ENCODE peak calls at places on chromosomes 7 and 10, in six cellular contexts. One of them, this sample, is unnamed.

GRCh38 chr7:143229054-143229790 is 7.4 kb downstream of the TAS2R40 start:
- DNase-seq in choroid plexus epithelial cell: no peak
- DNase-seq in HCT116: no peak
- DNase-seq in AG10803: peak
- DNase-seq in ascending aorta: no peak
- DNase-seq in IMR-90: no peak
- DNase-seq in this sample: no peak

GRCh38 chr7:100516135-100516812 is 22.7 kb upstream of the AGFG2 start:
- DNase-seq in choroid plexus epithelial cell: peak
- DNase-seq in HCT116: no peak
- DNase-seq in AG10803: peak
- DNase-seq in ascending aorta: no peak
- DNase-seq in IMR-90: peak
- DNase-seq in this sample: no peak

GRCh38 chr7:77738871-77739270 is 42.6 kb downstream of the RSBN1L start:
- DNase-seq in choroid plexus epithelial cell: peak
- DNase-seq in HCT116: no peak
- DNase-seq in AG10803: peak
- DNase-seq in ascending aorta: no peak
- DNase-seq in IMR-90: peak
- DNase-seq in this sample: no peak

GRCh38 chr7:37815969-37816371 is 32.4 kb upstream of the NME8 start:
- DNase-seq in choroid plexus epithelial cell: no peak
- DNase-seq in HCT116: no peak
- DNase-seq in AG10803: no peak
- DNase-seq in ascending aorta: no peak
- DNase-seq in IMR-90: no peak
- DNase-seq in this sample: no peak

GRCh38 chr10:78459639-78460037 is 426.0 kb downstream of the RPS24 start:
- DNase-seq in choroid plexus epithelial cell: no peak
- DNase-seq in HCT116: no peak
- DNase-seq in AG10803: no peak
- DNase-seq in ascending aorta: no peak
- DNase-seq in IMR-90: no peak
- DNase-seq in this sample: no peak

GRCh38 chr10:71246591-71247143 is 34.3 kb downstream of the UNC5B start:
- DNase-seq in choroid plexus epithelial cell: no peak
- DNase-seq in HCT116: peak
- DNase-seq in AG10803: no peak
- DNase-seq in ascending aorta: no peak
- DNase-seq in IMR-90: no peak
- DNase-seq in this sample: no peak

GRCh38 chr7:27940341-27940740 is 200.4 kb downstream of the TAX1BP1 start:
- DNase-seq in choroid plexus epithelial cell: no peak
- DNase-seq in HCT116: no peak
- DNase-seq in AG10803: no peak
- DNase-seq in ascending aorta: no peak
- DNase-seq in IMR-90: no peak
- DNase-seq in this sample: no peak

GRCh38 chr7:98733036-98733435 is 116.0 kb downstream of the NPTX2 start:
- DNase-seq in choroid plexus epithelial cell: peak
- DNase-seq in HCT116: peak
- DNase-seq in AG10803: peak
- DNase-seq in ascending aorta: no peak
- DNase-seq in IMR-90: peak
- DNase-seq in this sample: no peak

GRCh38 chr7:128912281-128912680 is 1.8 kb upstream of the KCP start:
- DNase-seq in choroid plexus epithelial cell: no peak
- DNase-seq in HCT116: no peak
- DNase-seq in AG10803: no peak
- DNase-seq in ascending aorta: no peak
- DNase-seq in IMR-90: no peak
- DNase-seq in this sample: no peak

GRCh38 chr10:46526682-46527038 is 29.8 kb downstream of the GPRIN2 start:
- DNase-seq in choroid plexus epithelial cell: peak
- DNase-seq in HCT116: no peak
- DNase-seq in AG10803: no peak
- DNase-seq in ascending aorta: no peak
- DNase-seq in IMR-90: no peak
- DNase-seq in this sample: no peak

GRCh38 chr10:86127274-86127819 is 239.2 kb downstream of the GRID1 start:
- DNase-seq in choroid plexus epithelial cell: no peak
- DNase-seq in HCT116: no peak
- DNase-seq in AG10803: no peak
- DNase-seq in ascending aorta: no peak
- DNase-seq in IMR-90: no peak
- DNase-seq in this sample: no peak

GRCh38 chr7:296546-296945 is 6.6 kb downstream of the FOXL3 start:
- DNase-seq in choroid plexus epithelial cell: no peak
- DNase-seq in HCT116: no peak
- DNase-seq in AG10803: no peak
- DNase-seq in ascending aorta: no peak
- DNase-seq in IMR-90: no peak
- DNase-seq in this sample: no peak

GRCh38 chr7:98826811-98827231 is 43.0 kb downstream of the TMEM130 start:
- DNase-seq in choroid plexus epithelial cell: no peak
- DNase-seq in HCT116: no peak
- DNase-seq in AG10803: peak
- DNase-seq in ascending aorta: peak
- DNase-seq in IMR-90: no peak
- DNase-seq in this sample: peak

GRCh38 chr7:51451751-51452465 is 135.3 kb upstream of the COBL start:
- DNase-seq in choroid plexus epithelial cell: no peak
- DNase-seq in HCT116: no peak
- DNase-seq in AG10803: no peak
- DNase-seq in ascending aorta: no peak
- DNase-seq in IMR-90: no peak
- DNase-seq in this sample: no peak

GRCh38 chr7:123847868-123848267 is 2.9 kb downstream of the HYAL4 start:
- DNase-seq in choroid plexus epithelial cell: no peak
- DNase-seq in HCT116: no peak
- DNase-seq in AG10803: no peak
- DNase-seq in ascending aorta: no peak
- DNase-seq in IMR-90: no peak
- DNase-seq in this sample: no peak

GRCh38 chr10:64067859-64068258 is 546.7 kb downstream of the REEP3 start:
- DNase-seq in choroid plexus epithelial cell: no peak
- DNase-seq in HCT116: no peak
- DNase-seq in AG10803: no peak
- DNase-seq in ascending aorta: no peak
- DNase-seq in IMR-90: no peak
- DNase-seq in this sample: no peak

GRCh38 chr7:81457858-81458522 is 311.9 kb downstream of the HGF start:
- DNase-seq in choroid plexus epithelial cell: peak
- DNase-seq in HCT116: peak
- DNase-seq in AG10803: peak
- DNase-seq in ascending aorta: no peak
- DNase-seq in IMR-90: peak
- DNase-seq in this sample: no peak

GRCh38 chr7:94028768-94029167 is 24.6 kb upstream of the BET1 start:
- DNase-seq in choroid plexus epithelial cell: peak
- DNase-seq in HCT116: no peak
- DNase-seq in AG10803: peak
- DNase-seq in ascending aorta: no peak
- DNase-seq in IMR-90: peak
- DNase-seq in this sample: no peak

GRCh38 chr7:46207931-46208634 is 287.0 kb upstream of the IGFBP3 start:
- DNase-seq in choroid plexus epithelial cell: no peak
- DNase-seq in HCT116: no peak
- DNase-seq in AG10803: no peak
- DNase-seq in ascending aorta: no peak
- DNase-seq in IMR-90: no peak
- DNase-seq in this sample: no peak

GRCh38 chr10:112002191-112002590 is 181.4 kb downstream of the GPAM start:
- DNase-seq in choroid plexus epithelial cell: no peak
- DNase-seq in HCT116: no peak
- DNase-seq in AG10803: no peak
- DNase-seq in ascending aorta: no peak
- DNase-seq in IMR-90: no peak
- DNase-seq in this sample: no peak

GRCh38 chr7:106015586-106016218 is 52.6 kb downstream of the CDHR3 start:
- DNase-seq in choroid plexus epithelial cell: peak
- DNase-seq in HCT116: no peak
- DNase-seq in AG10803: no peak
- DNase-seq in ascending aorta: no peak
- DNase-seq in IMR-90: no peak
- DNase-seq in this sample: no peak

GRCh38 chr10:112475565-112476233 is 28.7 kb downstream of the VTI1A start:
- DNase-seq in choroid plexus epithelial cell: peak
- DNase-seq in HCT116: no peak
- DNase-seq in AG10803: peak
- DNase-seq in ascending aorta: no peak
- DNase-seq in IMR-90: peak
- DNase-seq in this sample: no peak

GRCh38 chr7:90710466-90710850 is 114.3 kb downstream of the CDK14 start:
- DNase-seq in choroid plexus epithelial cell: no peak
- DNase-seq in HCT116: no peak
- DNase-seq in AG10803: no peak
- DNase-seq in ascending aorta: no peak
- DNase-seq in IMR-90: no peak
- DNase-seq in this sample: no peak

GRCh38 chr10:29067161-29067560 is 221.7 kb upstream of the LYZL1 start:
- DNase-seq in choroid plexus epithelial cell: peak
- DNase-seq in HCT116: no peak
- DNase-seq in AG10803: peak
- DNase-seq in ascending aorta: no peak
- DNase-seq in IMR-90: peak
- DNase-seq in this sample: no peak

GRCh38 chr10:29067628-29068027 is 221.2 kb upstream of the LYZL1 start:
- DNase-seq in choroid plexus epithelial cell: no peak
- DNase-seq in HCT116: no peak
- DNase-seq in AG10803: no peak
- DNase-seq in ascending aorta: no peak
- DNase-seq in IMR-90: no peak
- DNase-seq in this sample: no peak

GRCh38 chr10:29064665-29065064 is 224.2 kb upstream of the LYZL1 start:
- DNase-seq in choroid plexus epithelial cell: peak
- DNase-seq in HCT116: no peak
- DNase-seq in AG10803: no peak
- DNase-seq in ascending aorta: no peak
- DNase-seq in IMR-90: peak
- DNase-seq in this sample: no peak

GRCh38 chr10:29068302-29068701 is 220.6 kb upstream of the LYZL1 start:
- DNase-seq in choroid plexus epithelial cell: no peak
- DNase-seq in HCT116: no peak
- DNase-seq in AG10803: no peak
- DNase-seq in ascending aorta: no peak
- DNase-seq in IMR-90: no peak
- DNase-seq in this sample: no peak

GRCh38 chr10:29063806-29064644 is 224.8 kb upstream of the LYZL1 start:
- DNase-seq in choroid plexus epithelial cell: peak
- DNase-seq in HCT116: no peak
- DNase-seq in AG10803: peak
- DNase-seq in ascending aorta: no peak
- DNase-seq in IMR-90: peak
- DNase-seq in this sample: no peak
- TF ChIP-seq CTCF in choroid plexus epithelial cell: peak
- TF ChIP-seq CTCF in HCT116: no peak
- TF ChIP-seq CTCF in AG10803: no peak
- TF ChIP-seq CTCF in ascending aorta: no peak
- TF ChIP-seq CTCF in IMR-90: peak
- TF ChIP-seq CTCF in this sample: no peak

DNA sequence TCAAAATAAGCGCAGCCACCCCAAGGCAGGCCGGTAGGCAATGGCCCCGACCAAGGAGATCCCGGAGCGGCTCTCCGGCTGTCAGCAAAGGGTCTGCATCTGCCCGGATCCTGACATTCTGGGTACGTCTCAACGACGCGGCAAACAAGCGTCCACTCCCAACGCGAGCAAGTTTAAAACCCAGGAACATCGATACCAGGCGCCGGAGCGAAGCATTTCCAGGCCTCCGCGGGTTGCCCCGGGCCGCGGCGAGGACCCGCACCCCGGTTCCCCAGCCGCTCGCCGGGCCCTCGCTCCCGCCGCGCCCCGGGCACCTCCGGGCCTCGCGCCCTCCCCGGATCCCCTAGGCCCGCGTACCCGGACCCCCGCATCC is 456 bp downstream of the URGCP start:
- DNase-seq in choroid plexus epithelial cell: peak
- DNase-seq in HCT116: no peak
- DNase-seq in AG10803: peak
- DNase-seq in ascending aorta: no peak
- DNase-seq in IMR-90: peak
- DNase-seq in this sample: no peak
- H3K4me3 ChIP-seq in choroid plexus epithelial cell: peak
- H3K4me3 ChIP-seq in HCT116: peak
- H3K4me3 ChIP-seq in AG10803: peak
- H3K4me3 ChIP-seq in ascending aorta: peak
- H3K4me3 ChIP-seq in IMR-90: peak
- H3K4me3 ChIP-seq in this sample: peak

GRCh38 chr7:34904987-34905386 is 132.3 kb downstream of the DPY19L1 start:
- DNase-seq in choroid plexus epithelial cell: no peak
- DNase-seq in HCT116: no peak
- DNase-seq in AG10803: no peak
- DNase-seq in ascending aorta: no peak
- DNase-seq in IMR-90: no peak
- DNase-seq in this sample: no peak

GRCh38 chr7:34895202-34895601 is 142.1 kb downstream of the DPY19L1 start:
- DNase-seq in choroid plexus epithelial cell: no peak
- DNase-seq in HCT116: no peak
- DNase-seq in AG10803: no peak
- DNase-seq in ascending aorta: no peak
- DNase-seq in IMR-90: no peak
- DNase-seq in this sample: no peak

GRCh38 chr7:34902181-34902580 is 135.1 kb downstream of the DPY19L1 start:
- DNase-seq in choroid plexus epithelial cell: no peak
- DNase-seq in HCT116: no peak
- DNase-seq in AG10803: no peak
- DNase-seq in ascending aorta: no peak
- DNase-seq in IMR-90: no peak
- DNase-seq in this sample: no peak

DNA sequence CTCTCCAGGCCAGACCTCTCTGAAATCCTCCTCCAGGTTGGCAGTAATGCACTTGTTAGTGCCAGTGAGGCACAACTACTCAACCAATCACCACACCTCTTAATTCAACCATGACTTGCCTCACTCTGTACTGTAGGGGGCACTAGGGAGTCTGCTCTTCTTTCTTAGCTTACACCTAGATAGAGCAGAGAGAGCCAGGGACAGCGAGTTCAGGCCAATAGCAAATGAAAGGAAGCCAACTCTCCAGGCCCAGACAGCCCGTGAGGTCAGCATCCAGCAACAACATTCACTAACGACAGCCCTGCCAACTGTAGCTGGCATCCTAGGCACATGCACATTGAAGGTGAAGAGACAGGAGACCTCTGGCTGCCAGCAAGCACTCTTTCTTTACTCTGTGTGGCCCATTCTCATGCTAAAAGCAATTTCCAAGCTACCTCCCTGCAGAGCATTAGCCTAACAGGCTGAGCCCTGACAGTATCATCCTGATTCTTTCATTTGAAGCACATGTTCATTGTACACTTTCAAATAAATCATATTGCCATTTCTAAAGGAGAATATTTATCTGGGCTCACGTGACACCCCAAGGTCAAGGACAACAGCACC is 136.3 kb downstream of the DPY19L1 start:
- DNase-seq in choroid plexus epithelial cell: peak
- DNase-seq in HCT116: peak
- DNase-seq in AG10803: no peak
- DNase-seq in ascending aorta: no peak
- DNase-seq in IMR-90: no peak
- DNase-seq in this sample: no peak
- TF ChIP-seq CTCF in choroid plexus epithelial cell: peak
- TF ChIP-seq CTCF in HCT116: peak
- TF ChIP-seq CTCF in AG10803: no peak
- TF ChIP-seq CTCF in ascending aorta: no peak
- TF ChIP-seq CTCF in IMR-90: no peak
- TF ChIP-seq CTCF in this sample: peak

GRCh38 chr10:51878695-51879094 is 179.3 kb upstream of the CSTF2T start:
- DNase-seq in choroid plexus epithelial cell: no peak
- DNase-seq in HCT116: no peak
- DNase-seq in AG10803: no peak
- DNase-seq in ascending aorta: no peak
- DNase-seq in IMR-90: no peak
- DNase-seq in this sample: no peak
- H3K4me3 ChIP-seq in choroid plexus epithelial cell: no peak
- H3K4me3 ChIP-seq in HCT116: no peak
- H3K4me3 ChIP-seq in AG10803: no peak
- H3K4me3 ChIP-seq in ascending aorta: no peak
- H3K4me3 ChIP-seq in IMR-90: no peak
- H3K4me3 ChIP-seq in this sample: no peak

This sample was measured in LNCaP clone FGC.